ENCODE peak calls at places on chromosomes 2 and 18, in nine cellular contexts. One of them, this sample, is unnamed.

GRCh38 chr2:44572196-44572900 is 210.6 kb downstream of the CAMKMT start:
- DNase-seq in heart left ventricle: no peak
- DNase-seq in ovary: no peak
- DNase-seq in tibial artery: no peak
- DNase-seq in GM12878: no peak
- DNase-seq in right lobe of liver: no peak
- DNase-seq in K562: no peak
- DNase-seq in MM.1S: no peak
- DNase-seq in tibial nerve: no peak
- DNase-seq in this sample: peak

GRCh38 chr18:79679552-79680099 is at the start of gene CTDP1:
- DNase-seq in heart left ventricle: peak
- DNase-seq in ovary: peak
- DNase-seq in tibial artery: peak
- DNase-seq in GM12878: no peak
- DNase-seq in right lobe of liver: peak
- DNase-seq in K562: peak
- DNase-seq in MM.1S: peak
- DNase-seq in tibial nerve: peak
- DNase-seq in this sample: peak

GRCh38 chr2:226325541-226325940 is 474.1 kb downstream of the IRS1 start:
- DNase-seq in heart left ventricle: no peak
- DNase-seq in ovary: no peak
- DNase-seq in tibial artery: no peak
- DNase-seq in GM12878: no peak
- DNase-seq in right lobe of liver: no peak
- DNase-seq in K562: no peak
- DNase-seq in MM.1S: no peak
- DNase-seq in tibial nerve: no peak
- DNase-seq in this sample: no peak

GRCh38 chr2:10839813-10840212 is 27.2 kb upstream of the PDIA6 start:
- DNase-seq in heart left ventricle: no peak
- DNase-seq in ovary: no peak
- DNase-seq in tibial artery: no peak
- DNase-seq in GM12878: no peak
- DNase-seq in right lobe of liver: no peak
- DNase-seq in K562: peak
- DNase-seq in MM.1S: no peak
- DNase-seq in tibial nerve: no peak
- DNase-seq in this sample: no peak

GRCh38 chr2:197427204-197427603 is 7.6 kb downstream of the SF3B1 start:
- DNase-seq in heart left ventricle: no peak
- DNase-seq in ovary: no peak
- DNase-seq in tibial artery: no peak
- DNase-seq in GM12878: no peak
- DNase-seq in right lobe of liver: no peak
- DNase-seq in K562: no peak
- DNase-seq in MM.1S: no peak
- DNase-seq in tibial nerve: no peak
- DNase-seq in this sample: no peak

GRCh38 chr2:234300393-234300792 is 196.5 kb downstream of the ARL4C start:
- DNase-seq in heart left ventricle: no peak
- DNase-seq in ovary: no peak
- DNase-seq in tibial artery: no peak
- DNase-seq in GM12878: no peak
- DNase-seq in right lobe of liver: no peak
- DNase-seq in K562: no peak
- DNase-seq in MM.1S: no peak
- DNase-seq in tibial nerve: no peak
- DNase-seq in this sample: no peak

GRCh38 chr2:166060191-166060590 is 67.6 kb downstream of the SCN1A start:
- DNase-seq in heart left ventricle: no peak
- DNase-seq in ovary: no peak
- DNase-seq in tibial artery: no peak
- DNase-seq in GM12878: no peak
- DNase-seq in right lobe of liver: no peak
- DNase-seq in K562: no peak
- DNase-seq in MM.1S: no peak
- DNase-seq in tibial nerve: no peak
- DNase-seq in this sample: no peak

GRCh38 chr18:79693561-79694205 is 14.1 kb downstream of the CTDP1 start:
- DNase-seq in heart left ventricle: peak
- DNase-seq in ovary: no peak
- DNase-seq in tibial artery: no peak
- DNase-seq in GM12878: no peak
- DNase-seq in right lobe of liver: peak
- DNase-seq in K562: peak
- DNase-seq in MM.1S: no peak
- DNase-seq in tibial nerve: no peak
- DNase-seq in this sample: no peak

GRCh38 chr2:108594132-108594981 is 60.1 kb downstream of the LIMS1 start:
- DNase-seq in heart left ventricle: no peak
- DNase-seq in ovary: no peak
- DNase-seq in tibial artery: no peak
- DNase-seq in GM12878: no peak
- DNase-seq in right lobe of liver: no peak
- DNase-seq in K562: no peak
- DNase-seq in MM.1S: peak
- DNase-seq in tibial nerve: no peak
- DNase-seq in this sample: peak

GRCh38 chr2:29657674-29658073 is 263.7 kb downstream of the ALK start:
- DNase-seq in heart left ventricle: no peak
- DNase-seq in ovary: no peak
- DNase-seq in tibial artery: no peak
- DNase-seq in GM12878: no peak
- DNase-seq in right lobe of liver: no peak
- DNase-seq in K562: no peak
- DNase-seq in MM.1S: no peak
- DNase-seq in tibial nerve: no peak
- DNase-seq in this sample: no peak

GRCh38 chr18:56651771-56652092 is 573 bp downstream of the WDR7 start:
- DNase-seq in heart left ventricle: no peak
- DNase-seq in ovary: no peak
- DNase-seq in tibial artery: no peak
- DNase-seq in GM12878: no peak
- DNase-seq in right lobe of liver: no peak
- DNase-seq in K562: no peak
- DNase-seq in MM.1S: no peak
- DNase-seq in tibial nerve: no peak
- DNase-seq in this sample: no peak

GRCh38 chr18:79685281-79685680 is 5.7 kb downstream of the CTDP1 start:
- DNase-seq in heart left ventricle: no peak
- DNase-seq in ovary: no peak
- DNase-seq in tibial artery: no peak
- DNase-seq in GM12878: no peak
- DNase-seq in right lobe of liver: no peak
- DNase-seq in K562: no peak
- DNase-seq in MM.1S: no peak
- DNase-seq in tibial nerve: no peak
- DNase-seq in this sample: no peak

GRCh38 chr2:145644820-145645302 is 1124.9 kb upstream of the ZEB2 start:
- DNase-seq in heart left ventricle: no peak
- DNase-seq in ovary: no peak
- DNase-seq in tibial artery: no peak
- DNase-seq in GM12878: peak
- DNase-seq in right lobe of liver: no peak
- DNase-seq in K562: no peak
- DNase-seq in MM.1S: peak
- DNase-seq in tibial nerve: no peak
- DNase-seq in this sample: peak

GRCh38 chr18:79399275-79400081 is 3.7 kb downstream of the NFATC1 start:
- DNase-seq in heart left ventricle: peak
- DNase-seq in ovary: peak
- DNase-seq in tibial artery: no peak
- DNase-seq in GM12878: no peak
- DNase-seq in right lobe of liver: peak
- DNase-seq in K562: peak
- DNase-seq in MM.1S: no peak
- DNase-seq in tibial nerve: no peak
- DNase-seq in this sample: peak

GRCh38 chr18:26548144-26549102 is at the start of gene KCTD1:
- DNase-seq in heart left ventricle: peak
- DNase-seq in ovary: peak
- DNase-seq in tibial artery: peak
- DNase-seq in GM12878: no peak
- DNase-seq in right lobe of liver: peak
- DNase-seq in K562: no peak
- DNase-seq in MM.1S: peak
- DNase-seq in tibial nerve: peak
- DNase-seq in this sample: peak

GRCh38 chr2:161344737-161345136 is 36.5 kb downstream of the PSMD14 start:
- DNase-seq in heart left ventricle: no peak
- DNase-seq in ovary: no peak
- DNase-seq in tibial artery: no peak
- DNase-seq in GM12878: no peak
- DNase-seq in right lobe of liver: no peak
- DNase-seq in K562: no peak
- DNase-seq in MM.1S: no peak
- DNase-seq in tibial nerve: no peak
- DNase-seq in this sample: no peak

GRCh38 chr2:12722445-12723316 is 5.9 kb downstream of the TRIB2 start:
- DNase-seq in heart left ventricle: no peak
- DNase-seq in ovary: no peak
- DNase-seq in tibial artery: no peak
- DNase-seq in GM12878: no peak
- DNase-seq in right lobe of liver: no peak
- DNase-seq in K562: no peak
- DNase-seq in MM.1S: no peak
- DNase-seq in tibial nerve: no peak
- DNase-seq in this sample: no peak
- H3K4me3 ChIP-seq in heart left ventricle: no peak
- H3K4me3 ChIP-seq in ovary: peak
- H3K4me3 ChIP-seq in tibial artery: peak
- H3K4me3 ChIP-seq in GM12878: no peak
- H3K4me3 ChIP-seq in right lobe of liver: no peak
- H3K4me3 ChIP-seq in K562: no peak
- H3K4me3 ChIP-seq in MM.1S: no peak
- H3K4me3 ChIP-seq in tibial nerve: peak
- H3K4me3 ChIP-seq in this sample: no peak

DNA sequence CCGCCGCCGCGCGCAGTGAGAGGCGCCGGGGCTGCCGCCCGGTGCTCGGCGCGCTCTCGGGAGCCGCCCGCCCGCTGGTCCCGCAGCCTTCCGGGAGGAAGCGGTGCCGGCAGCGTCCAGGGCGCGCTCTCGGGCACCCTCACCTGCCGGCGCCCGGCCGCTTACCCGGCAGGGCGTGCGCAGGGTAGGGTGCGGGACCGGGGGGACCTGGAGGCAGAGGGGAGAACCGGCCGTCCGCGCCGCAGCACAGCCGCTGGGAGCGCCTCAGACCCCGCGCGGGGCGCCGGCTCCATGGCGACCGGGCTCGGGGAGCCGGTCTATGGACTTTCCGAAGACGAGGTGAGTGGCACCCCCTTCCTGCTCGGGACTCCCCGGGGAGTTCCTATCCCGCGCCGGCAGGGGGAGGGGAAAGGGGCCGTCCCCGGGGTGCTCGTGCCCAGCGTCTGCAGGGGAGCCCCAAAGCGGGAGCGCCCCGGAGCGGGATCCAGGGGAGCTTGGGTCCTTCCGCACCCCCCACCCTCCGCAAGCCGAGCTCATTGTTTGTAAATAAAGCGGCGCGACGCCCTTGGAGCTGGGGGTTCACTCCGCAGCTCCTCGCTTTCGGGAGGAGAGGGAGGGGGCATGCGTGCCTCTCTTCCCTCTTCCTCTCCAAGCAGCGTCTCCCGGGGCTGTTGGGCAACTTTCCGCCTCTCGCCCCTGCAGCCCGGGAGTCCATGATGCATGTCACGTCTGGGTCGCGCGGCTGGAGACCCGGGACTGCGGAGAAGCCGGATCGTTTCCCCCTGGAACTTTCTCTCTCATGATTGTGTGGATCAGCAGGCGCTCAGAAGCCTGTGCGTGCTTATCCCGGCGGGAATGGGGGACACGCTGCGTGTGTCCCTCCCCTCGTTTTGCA is 591 bp downstream of the NEDD4L start:
- DNase-seq in heart left ventricle: peak
- DNase-seq in ovary: peak
- DNase-seq in tibial artery: peak
- DNase-seq in GM12878: no peak
- DNase-seq in right lobe of liver: peak
- DNase-seq in K562: peak
- DNase-seq in MM.1S: peak
- DNase-seq in tibial nerve: peak
- DNase-seq in this sample: peak
- TF ChIP-seq CTCF in heart left ventricle: no peak
- TF ChIP-seq CTCF in ovary: no peak
- TF ChIP-seq CTCF in tibial artery: no peak
- TF ChIP-seq CTCF in GM12878: no peak
- TF ChIP-seq CTCF in right lobe of liver: no peak
- TF ChIP-seq CTCF in K562: no peak
- TF ChIP-seq CTCF in MM.1S: no peak
- TF ChIP-seq CTCF in tibial nerve: peak
- TF ChIP-seq CTCF in this sample: no peak

GRCh38 chr18:7038330-7038846 is 79.2 kb downstream of the LAMA1 start:
- DNase-seq in heart left ventricle: peak
- DNase-seq in ovary: peak
- DNase-seq in tibial artery: peak
- DNase-seq in GM12878: no peak
- DNase-seq in right lobe of liver: peak
- DNase-seq in K562: peak
- DNase-seq in MM.1S: peak
- DNase-seq in tibial nerve: peak
- DNase-seq in this sample: no peak
- H3K4me3 ChIP-seq in heart left ventricle: peak
- H3K4me3 ChIP-seq in ovary: peak
- H3K4me3 ChIP-seq in tibial artery: peak
- H3K4me3 ChIP-seq in GM12878: no peak
- H3K4me3 ChIP-seq in right lobe of liver: no peak
- H3K4me3 ChIP-seq in K562: no peak
- H3K4me3 ChIP-seq in MM.1S: peak
- H3K4me3 ChIP-seq in tibial nerve: peak
- H3K4me3 ChIP-seq in this sample: no peak

GRCh38 chr2:117917223-117917917 is 96.5 kb downstream of the CCDC93 start:
- DNase-seq in heart left ventricle: no peak
- DNase-seq in ovary: no peak
- DNase-seq in tibial artery: no peak
- DNase-seq in GM12878: no peak
- DNase-seq in right lobe of liver: peak
- DNase-seq in K562: no peak
- DNase-seq in MM.1S: no peak
- DNase-seq in tibial nerve: no peak
- DNase-seq in this sample: no peak
- TF ChIP-seq CTCF in heart left ventricle: peak
- TF ChIP-seq CTCF in ovary: no peak
- TF ChIP-seq CTCF in tibial artery: no peak
- TF ChIP-seq CTCF in GM12878: no peak
- TF ChIP-seq CTCF in right lobe of liver: peak
- TF ChIP-seq CTCF in K562: peak
- TF ChIP-seq CTCF in MM.1S: no peak
- TF ChIP-seq CTCF in tibial nerve: no peak
- TF ChIP-seq CTCF in this sample: no peak

DNA sequence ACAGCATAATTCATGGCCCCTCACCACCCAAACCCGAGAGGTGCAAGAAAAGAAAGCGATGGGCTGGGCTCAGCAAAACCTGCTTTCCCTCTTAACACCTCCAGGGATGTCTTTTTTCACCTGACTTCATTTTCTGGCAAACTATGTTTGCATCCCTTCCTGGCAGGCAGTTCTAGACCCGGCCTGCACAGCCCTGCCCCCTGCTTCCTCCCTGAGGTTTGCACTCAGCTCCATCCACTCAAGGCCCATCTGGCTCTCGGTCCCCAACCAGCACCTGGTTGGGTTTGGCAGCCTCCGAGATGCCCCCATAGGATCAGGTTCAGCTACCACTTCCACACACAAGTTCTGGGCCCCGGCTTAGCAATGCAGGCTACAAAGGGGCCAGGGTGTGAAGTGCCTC is 185.7 kb downstream of the SMAD7 start:
- DNase-seq in heart left ventricle: no peak
- DNase-seq in ovary: no peak
- DNase-seq in tibial artery: no peak
- DNase-seq in GM12878: no peak
- DNase-seq in right lobe of liver: no peak
- DNase-seq in K562: no peak
- DNase-seq in MM.1S: no peak
- DNase-seq in tibial nerve: no peak
- DNase-seq in this sample: no peak
- H3K4me3 ChIP-seq in heart left ventricle: no peak
- H3K4me3 ChIP-seq in ovary: no peak
- H3K4me3 ChIP-seq in tibial artery: no peak
- H3K4me3 ChIP-seq in GM12878: no peak
- H3K4me3 ChIP-seq in right lobe of liver: no peak
- H3K4me3 ChIP-seq in K562: no peak
- H3K4me3 ChIP-seq in MM.1S: no peak
- H3K4me3 ChIP-seq in tibial nerve: no peak
- H3K4me3 ChIP-seq in this sample: no peak